ENCODE peak calls at places on chromosomes 1 and 21, in eight cellular contexts. V is RWPE1; U is CD8-positive, alpha-beta T cell; J is HFFc6; H is prostate gland; K is glutamatergic neuron; W is GM10248; S is mammary epithelial cell. P is an unnamed sample.

GRCh38 chr21:41437754-41438153 is 11.7 kb downstream of the MX1 start:
- DNase-seq in V (no peak), U (no peak), J (no peak), H (no peak), K (no peak), W (no peak), S (no peak), P (no peak)

GRCh38 chr1:65059930-65060538 is 88.0 kb upstream of the AK4 start:
- DNase-seq in V (peak; percentile 49), U (no peak), J (peak; percentile 4), H (no peak), K (no peak), W (no peak), S (peak; percentile 25), P (no peak)

GRCh38 chr1:6157528-6158174 is 22.5 kb downstream of the CHD5 start:
- DNase-seq in V (peak; percentile 99), U (no peak), J (peak; percentile 24), H (peak; percentile 55), K (no peak), W (no peak), S (peak; percentile 96), P (no peak)

GRCh38 chr21:28633803-28634572 is 358.7 kb downstream of the LTN1 start:
- DNase-seq in V (peak; percentile 42), U (no peak), J (peak; percentile 88), H (no peak), K (no peak), W (no peak), S (peak; percentile 89), P (no peak)

GRCh38 chr21:37208056-37208705 is 59.0 kb downstream of the VPS26C start:
- DNase-seq in V (no peak), U (no peak), J (no peak), H (peak; percentile 51), K (peak; percentile 29), W (peak; percentile 85), S (no peak), P (no peak)

GRCh38 chr1:28178690-28179485 is 2.4 kb upstream of the PTAFR start:
- DNase-seq in V (no peak), U (no peak), J (no peak), H (no peak), K (no peak), W (no peak), S (no peak), P (no peak)

GRCh38 chr1:228035844-228036243 is 29.0 kb downstream of the WNT3A start:
- DNase-seq in V (no peak), U (no peak), J (no peak), H (no peak), K (no peak), W (no peak), S (no peak), P (no peak)

GRCh38 chr1:1063945-1064831 is 9.9 kb downstream of the RNF223 start:
- DNase-seq in V (peak; percentile 58), U (peak; percentile 66), J (peak; percentile 53), H (peak; percentile 56), K (peak; percentile 71), W (peak; percentile 90), S (peak; percentile 84), P (peak; percentile 66)

GRCh38 chr1:93587354-93587753 is 94.3 kb downstream of the BCAR3 start:
- DNase-seq in V (no peak), U (no peak), J (no peak), H (no peak), K (no peak), W (no peak), S (no peak), P (no peak)

GRCh38 chr1:3531928-3532327 is 77.5 kb downstream of the ARHGEF16 start:
- DNase-seq in V (no peak), U (no peak), J (no peak), H (no peak), K (no peak), W (no peak), S (no peak), P (no peak)

GRCh38 chr1:181443231-181443853 is 40.0 kb upstream of the CACNA1E start:
- DNase-seq in V (no peak), U (no peak), J (no peak), H (no peak), K (no peak), W (no peak), S (no peak), P (no peak)

DNA sequence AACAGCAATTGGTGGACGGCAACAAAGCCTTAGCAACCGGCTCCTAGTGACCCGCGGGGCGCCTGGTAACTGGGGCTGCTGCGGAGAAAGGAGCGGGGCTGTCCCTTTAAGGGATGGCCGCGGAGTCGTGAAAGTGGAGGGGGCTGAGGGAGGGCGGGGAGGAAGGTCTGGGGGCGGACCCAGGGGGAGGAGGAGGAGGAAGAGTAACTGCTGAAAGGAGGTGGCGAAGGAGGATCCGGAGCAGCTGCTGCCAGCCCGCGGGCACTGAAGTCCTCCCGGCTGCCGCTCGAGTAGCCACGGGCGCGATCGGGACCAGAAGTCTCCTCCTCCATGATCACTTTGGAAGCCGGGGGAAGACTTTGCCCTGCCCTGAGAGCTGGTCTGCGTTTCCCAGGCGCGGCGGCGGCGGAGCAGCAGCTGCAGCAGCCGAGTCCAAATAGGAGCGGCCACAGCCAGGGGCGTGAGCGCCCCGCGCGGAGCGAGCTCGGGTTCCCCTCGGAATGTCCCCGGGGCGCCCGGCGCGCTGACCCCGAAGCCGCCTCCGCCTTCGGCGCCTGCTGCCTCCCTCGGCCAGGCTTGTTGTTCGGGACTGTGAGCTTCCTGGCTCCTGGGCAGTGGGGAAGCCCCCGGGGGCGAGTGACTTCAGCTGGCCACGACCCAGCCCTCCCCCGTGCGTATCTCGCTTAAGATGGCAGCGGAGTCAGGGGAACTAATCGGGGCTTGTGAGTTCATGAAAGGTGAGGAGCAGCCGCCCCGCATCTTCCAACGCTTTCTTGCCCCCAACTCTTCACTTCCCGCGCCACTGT is at the start of gene CDC14A:
- DNase-seq in V (peak; percentile 93), U (peak; percentile 79), J (peak; percentile 94), H (peak; percentile 93), K (peak; percentile 94), W (peak; percentile 94), S (peak; percentile 96), P (peak; percentile 63)
- TF ChIP-seq CTCF in V (no peak), U (no peak), J (no peak), H (no peak), K (no peak), W (no peak), S (no peak), P (no peak)

DNA sequence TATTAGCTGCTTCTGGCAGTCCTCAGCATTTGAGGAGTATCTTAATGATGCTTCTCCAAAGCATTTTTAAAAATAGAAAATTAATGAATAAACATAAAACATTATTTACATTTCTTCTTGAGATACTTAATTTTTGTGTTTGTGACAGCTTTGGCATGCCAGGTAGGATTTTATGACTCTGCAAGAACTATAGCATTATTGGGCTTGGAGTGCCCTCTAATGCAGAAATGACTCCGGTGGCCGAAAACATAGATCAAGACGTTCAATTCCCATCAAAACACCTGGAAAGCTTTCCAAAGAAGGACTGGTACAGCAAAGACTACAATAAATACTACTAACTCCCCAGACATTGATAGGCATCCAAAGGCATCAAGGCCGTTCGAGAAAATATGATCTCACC is 366.4 kb upstream of the CXADR start:
- DNase-seq in V (no peak), U (no peak), J (no peak), H (no peak), K (no peak), W (no peak), S (no peak), P (no peak)
- TF ChIP-seq CTCF in V (no peak), U (no peak), J (no peak), H (no peak), K (no peak), W (no peak), S (no peak), P (no peak)

GRCh38 chr1:26349196-26349885 is 4.6 kb downstream of the CRYBG2 start:
- DNase-seq in V (peak; percentile 67), U (no peak), J (peak; percentile 92), H (no peak), K (no peak), W (no peak), S (peak; percentile 67), P (no peak)

GRCh38 chr1:26345718-26346117 is 8.2 kb downstream of the CRYBG2 start:
- DNase-seq in V (no peak), U (no peak), J (no peak), H (no peak), K (no peak), W (no peak), S (no peak), P (no peak)

GRCh38 chr1:26346274-26347033 is 7.5 kb downstream of the CRYBG2 start:
- DNase-seq in V (no peak), U (no peak), J (no peak), H (no peak), K (no peak), W (no peak), S (no peak), P (no peak)

GRCh38 chr1:26340047-26340481 is 13.9 kb downstream of the CRYBG2 start:
- DNase-seq in V (no peak), U (no peak), J (no peak), H (no peak), K (no peak), W (no peak), S (peak; percentile 22), P (no peak)

GRCh38 chr1:26344147-26344920 is 9.6 kb downstream of the CRYBG2 start:
- DNase-seq in V (no peak), U (no peak), J (no peak), H (no peak), K (no peak), W (no peak), S (no peak), P (no peak)
- TF ChIP-seq CTCF in V (no peak), U (no peak), J (no peak), H (no peak), K (no peak), W (no peak), S (no peak), P (no peak)

GRCh38 chr1:231628207-231628876 is 1.8 kb downstream of the DISC1 start:
- DNase-seq in V (no peak), U (no peak), J (peak; percentile 26), H (no peak), K (no peak), W (no peak), S (no peak), P (peak; percentile 53)

GRCh38 chr1:231629132-231629531 is 2.5 kb downstream of the DISC1 start:
- DNase-seq in V (no peak), U (no peak), J (no peak), H (no peak), K (no peak), W (no peak), S (no peak), P (no peak)

GRCh38 chr1:231626535-231626950 is at the start of gene DISC1:
- DNase-seq in V (no peak), U (peak; percentile 51), J (peak; percentile 89), H (peak; percentile 74), K (peak; percentile 78), W (peak; percentile 32), S (peak; percentile 73), P (peak; percentile 50)

GRCh38 chr1:231625975-231626534 is 535 bp upstream of the DISC1 start:
- DNase-seq in V (no peak), U (no peak), J (no peak), H (no peak), K (no peak), W (no peak), S (no peak), P (no peak)

GRCh38 chr1:231626951-231627614 is 493 bp downstream of the DISC1 start:
- DNase-seq in V (no peak), U (no peak), J (peak; percentile 18), H (peak; percentile 31), K (peak; percentile 64), W (peak; percentile 44), S (no peak), P (peak; percentile 29)
- TF ChIP-seq CTCF in V (no peak), U (no peak), J (no peak), H (no peak), K (no peak), W (no peak), S (no peak), P (no peak)

P was measured in omental fat pad.